ENCODE peak calls at places on chromosomes 5 and 9, in seven cellular contexts. One of them, this sample, is unnamed.

GRCh38 chr5:83718195-83718825 is 2.3 kb downstream of the HAPLN1 start:
- DNase-seq in heart right ventricle: no peak
- DNase-seq in left ventricle myocardium inferior: no peak
- DNase-seq in H1: no peak
- DNase-seq in astrocyte of the spinal cord: peak; percentile 78
- DNase-seq in PC-9: peak; percentile 52
- DNase-seq in OCI-LY7: peak; percentile 66
- DNase-seq in this sample: peak; percentile 86

GRCh38 chr9:86601697-86602096 is 247.5 kb upstream of the TUT7 start:
- DNase-seq in heart right ventricle: no peak
- DNase-seq in left ventricle myocardium inferior: no peak
- DNase-seq in H1: no peak
- DNase-seq in astrocyte of the spinal cord: peak; percentile 5
- DNase-seq in PC-9: no peak
- DNase-seq in OCI-LY7: no peak
- DNase-seq in this sample: no peak

GRCh38 chr5:161544350-161544765 is 2.2 kb downstream of the GABRB2 start:
- DNase-seq in heart right ventricle: no peak
- DNase-seq in left ventricle myocardium inferior: no peak
- DNase-seq in H1: peak; percentile 76
- DNase-seq in astrocyte of the spinal cord: peak; percentile 46
- DNase-seq in PC-9: no peak
- DNase-seq in OCI-LY7: peak; percentile 76
- DNase-seq in this sample: peak; percentile 44

GRCh38 chr9:13933268-13933656 is 380.7 kb downstream of the NFIB start:
- DNase-seq in heart right ventricle: no peak
- DNase-seq in left ventricle myocardium inferior: no peak
- DNase-seq in H1: no peak
- DNase-seq in astrocyte of the spinal cord: no peak
- DNase-seq in PC-9: no peak
- DNase-seq in OCI-LY7: no peak
- DNase-seq in this sample: no peak

GRCh38 chr9:38289486-38290275 is 102.8 kb upstream of the ALDH1B1 start:
- DNase-seq in heart right ventricle: no peak
- DNase-seq in left ventricle myocardium inferior: no peak
- DNase-seq in H1: no peak
- DNase-seq in astrocyte of the spinal cord: no peak
- DNase-seq in PC-9: no peak
- DNase-seq in OCI-LY7: no peak
- DNase-seq in this sample: no peak

GRCh38 chr5:12615141-12615820 is 711.0 kb upstream of the CTNND2 start:
- DNase-seq in heart right ventricle: no peak
- DNase-seq in left ventricle myocardium inferior: no peak
- DNase-seq in H1: no peak
- DNase-seq in astrocyte of the spinal cord: peak; percentile 2
- DNase-seq in PC-9: no peak
- DNase-seq in OCI-LY7: no peak
- DNase-seq in this sample: no peak

GRCh38 chr9:88005146-88005750 is 30.9 kb upstream of the CDK20 start:
- DNase-seq in heart right ventricle: no peak
- DNase-seq in left ventricle myocardium inferior: no peak
- DNase-seq in H1: no peak
- DNase-seq in astrocyte of the spinal cord: no peak
- DNase-seq in PC-9: no peak
- DNase-seq in OCI-LY7: no peak
- DNase-seq in this sample: peak; percentile 56

GRCh38 chr5:33343661-33344327 is 97.0 kb upstream of the TARS1 start:
- DNase-seq in heart right ventricle: no peak
- DNase-seq in left ventricle myocardium inferior: no peak
- DNase-seq in H1: no peak
- DNase-seq in astrocyte of the spinal cord: peak; percentile 86
- DNase-seq in PC-9: peak; percentile 56
- DNase-seq in OCI-LY7: no peak
- DNase-seq in this sample: peak; percentile 96

GRCh38 chr5:172858990-172859811 is 25.1 kb downstream of the ERGIC1 start:
- DNase-seq in heart right ventricle: peak; percentile 78
- DNase-seq in left ventricle myocardium inferior: peak; percentile 87
- DNase-seq in H1: no peak
- DNase-seq in astrocyte of the spinal cord: peak; percentile 74
- DNase-seq in PC-9: peak; percentile 95
- DNase-seq in OCI-LY7: no peak
- DNase-seq in this sample: peak; percentile 86

GRCh38 chr9:136791466-136792276 is 527 bp downstream of the TMEM141 start:
- DNase-seq in heart right ventricle: peak; percentile 60
- DNase-seq in left ventricle myocardium inferior: peak; percentile 40
- DNase-seq in H1: peak; percentile 91
- DNase-seq in astrocyte of the spinal cord: peak; percentile 12
- DNase-seq in PC-9: peak; percentile 81
- DNase-seq in OCI-LY7: peak; percentile 72
- DNase-seq in this sample: no peak

GRCh38 chr5:27815061-27815460 is 776.7 kb upstream of the CDH9 start:
- DNase-seq in heart right ventricle: no peak
- DNase-seq in left ventricle myocardium inferior: no peak
- DNase-seq in H1: no peak
- DNase-seq in astrocyte of the spinal cord: no peak
- DNase-seq in PC-9: no peak
- DNase-seq in OCI-LY7: no peak
- DNase-seq in this sample: no peak

GRCh38 chr9:17185630-17186029 is 50.8 kb downstream of the CNTLN start:
- DNase-seq in heart right ventricle: no peak
- DNase-seq in left ventricle myocardium inferior: no peak
- DNase-seq in H1: no peak
- DNase-seq in astrocyte of the spinal cord: no peak
- DNase-seq in PC-9: no peak
- DNase-seq in OCI-LY7: no peak
- DNase-seq in this sample: no peak

GRCh38 chr5:120396186-120396585 is 67.9 kb upstream of the PRR16 start:
- DNase-seq in heart right ventricle: no peak
- DNase-seq in left ventricle myocardium inferior: no peak
- DNase-seq in H1: no peak
- DNase-seq in astrocyte of the spinal cord: peak; percentile 61
- DNase-seq in PC-9: no peak
- DNase-seq in OCI-LY7: no peak
- DNase-seq in this sample: peak; percentile 39

GRCh38 chr9:133700861-133701320 is 37.3 kb downstream of the SARDH start:
- DNase-seq in heart right ventricle: no peak
- DNase-seq in left ventricle myocardium inferior: no peak
- DNase-seq in H1: no peak
- DNase-seq in astrocyte of the spinal cord: peak; percentile 21
- DNase-seq in PC-9: no peak
- DNase-seq in OCI-LY7: peak; percentile 58
- DNase-seq in this sample: no peak

GRCh38 chr5:174176511-174176910 is 131.0 kb downstream of the NSG2 start:
- DNase-seq in heart right ventricle: no peak
- DNase-seq in left ventricle myocardium inferior: no peak
- DNase-seq in H1: peak; percentile 31
- DNase-seq in astrocyte of the spinal cord: no peak
- DNase-seq in PC-9: no peak
- DNase-seq in OCI-LY7: no peak
- DNase-seq in this sample: no peak

GRCh38 chr5:2739360-2740050 is 12.0 kb downstream of the IRX2 start:
- DNase-seq in heart right ventricle: no peak
- DNase-seq in left ventricle myocardium inferior: no peak
- DNase-seq in H1: peak; percentile 79
- DNase-seq in astrocyte of the spinal cord: peak; percentile 45
- DNase-seq in PC-9: no peak
- DNase-seq in OCI-LY7: no peak
- DNase-seq in this sample: peak; percentile 9

GRCh38 chr9:126608551-126608950 is 5.2 kb upstream of the LMX1B start:
- DNase-seq in heart right ventricle: no peak
- DNase-seq in left ventricle myocardium inferior: no peak
- DNase-seq in H1: no peak
- DNase-seq in astrocyte of the spinal cord: no peak
- DNase-seq in PC-9: no peak
- DNase-seq in OCI-LY7: no peak
- DNase-seq in this sample: no peak

GRCh38 chr9:83062653-83063527 is at the start of gene RASEF:
- DNase-seq in heart right ventricle: peak; percentile 22
- DNase-seq in left ventricle myocardium inferior: no peak
- DNase-seq in H1: peak; percentile 84
- DNase-seq in astrocyte of the spinal cord: peak; percentile 42
- DNase-seq in PC-9: peak; percentile 84
- DNase-seq in OCI-LY7: no peak
- DNase-seq in this sample: no peak

GRCh38 chr5:36944607-36945225 is 68.1 kb downstream of the NIPBL start:
- DNase-seq in heart right ventricle: no peak
- DNase-seq in left ventricle myocardium inferior: no peak
- DNase-seq in H1: no peak
- DNase-seq in astrocyte of the spinal cord: peak; percentile 76
- DNase-seq in PC-9: peak; percentile 67
- DNase-seq in OCI-LY7: peak; percentile 74
- DNase-seq in this sample: peak; percentile 85

GRCh38 chr9:135186248-135187164 is 99.0 kb downstream of the OLFM1 start:
- DNase-seq in heart right ventricle: peak; percentile 26
- DNase-seq in left ventricle myocardium inferior: peak; percentile 29
- DNase-seq in H1: no peak
- DNase-seq in astrocyte of the spinal cord: no peak
- DNase-seq in PC-9: no peak
- DNase-seq in OCI-LY7: no peak
- DNase-seq in this sample: no peak

GRCh38 chr5:111129938-111130337 is 37.8 kb downstream of the WDR36 start:
- DNase-seq in heart right ventricle: no peak
- DNase-seq in left ventricle myocardium inferior: no peak
- DNase-seq in H1: no peak
- DNase-seq in astrocyte of the spinal cord: peak; percentile 14
- DNase-seq in PC-9: no peak
- DNase-seq in OCI-LY7: no peak
- DNase-seq in this sample: peak; percentile 57

GRCh38 chr9:101495810-101496209 is 37.8 kb upstream of the RNF20 start:
- DNase-seq in heart right ventricle: no peak
- DNase-seq in left ventricle myocardium inferior: no peak
- DNase-seq in H1: no peak
- DNase-seq in astrocyte of the spinal cord: peak; percentile 46
- DNase-seq in PC-9: no peak
- DNase-seq in OCI-LY7: no peak
- DNase-seq in this sample: no peak

GRCh38 chr5:78706825-78707224 is 58.3 kb upstream of the LHFPL2 start:
- DNase-seq in heart right ventricle: no peak
- DNase-seq in left ventricle myocardium inferior: no peak
- DNase-seq in H1: no peak
- DNase-seq in astrocyte of the spinal cord: peak; percentile 31
- DNase-seq in PC-9: no peak
- DNase-seq in OCI-LY7: no peak
- DNase-seq in this sample: peak; percentile 45

GRCh38 chr9:78368236-78368635 is 71.3 kb downstream of the PSAT1 start:
- DNase-seq in heart right ventricle: no peak
- DNase-seq in left ventricle myocardium inferior: no peak
- DNase-seq in H1: no peak
- DNase-seq in astrocyte of the spinal cord: no peak
- DNase-seq in PC-9: no peak
- DNase-seq in OCI-LY7: no peak
- DNase-seq in this sample: no peak

GRCh38 chr9:11233693-11234092 is 620.9 kb upstream of the PTPRD start:
- DNase-seq in heart right ventricle: no peak
- DNase-seq in left ventricle myocardium inferior: no peak
- DNase-seq in H1: no peak
- DNase-seq in astrocyte of the spinal cord: no peak
- DNase-seq in PC-9: no peak
- DNase-seq in OCI-LY7: no peak
- DNase-seq in this sample: no peak

DNA sequence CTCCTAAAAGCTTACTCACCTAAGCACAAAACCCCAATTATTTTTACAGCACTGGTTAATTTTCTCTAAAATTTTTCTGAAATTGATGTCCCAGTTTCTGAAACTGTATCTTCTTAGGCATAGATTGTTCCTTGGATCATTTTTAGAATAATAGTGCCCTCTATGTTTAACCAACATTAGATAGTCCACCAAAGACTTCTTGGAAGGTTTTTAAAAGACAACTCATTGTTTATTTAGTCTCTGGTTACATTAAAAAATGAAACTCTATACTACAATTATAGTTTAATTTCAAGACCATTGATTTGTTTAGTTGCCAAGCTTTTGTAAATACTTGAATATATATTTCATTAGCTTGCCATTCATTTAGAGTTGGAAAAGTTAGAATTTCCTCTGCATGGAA is 990.6 kb downstream of the TLE1 start:
- DNase-seq in heart right ventricle: no peak
- DNase-seq in left ventricle myocardium inferior: no peak
- DNase-seq in H1: no peak
- DNase-seq in astrocyte of the spinal cord: peak; percentile 18
- DNase-seq in PC-9: no peak
- DNase-seq in OCI-LY7: no peak
- DNase-seq in this sample: peak; percentile 2
- TF ChIP-seq CTCF in heart right ventricle: no peak
- TF ChIP-seq CTCF in left ventricle myocardium inferior: no peak
- TF ChIP-seq CTCF in H1: no peak
- TF ChIP-seq CTCF in astrocyte of the spinal cord: no peak
- TF ChIP-seq CTCF in PC-9: no peak
- TF ChIP-seq CTCF in OCI-LY7: no peak
- TF ChIP-seq CTCF in this sample: no peak

GRCh38 chr5:157651011-157651611 is 1.1 kb downstream of the SOX30 start:
- DNase-seq in heart right ventricle: no peak
- DNase-seq in left ventricle myocardium inferior: no peak
- DNase-seq in H1: no peak
- DNase-seq in astrocyte of the spinal cord: no peak
- DNase-seq in PC-9: no peak
- DNase-seq in OCI-LY7: no peak
- DNase-seq in this sample: no peak
- H3K4me3 ChIP-seq in heart right ventricle: peak overlapping the region; percentile 53
- H3K4me3 ChIP-seq in left ventricle myocardium inferior: peak overlapping the region; percentile 66
- H3K4me3 ChIP-seq in H1: no peak overlapping the region
- H3K4me3 ChIP-seq in astrocyte of the spinal cord: no peak overlapping the region
- H3K4me3 ChIP-seq in PC-9: no peak overlapping the region
- H3K4me3 ChIP-seq in OCI-LY7: no peak overlapping the region
- H3K4me3 ChIP-seq in this sample: no peak overlapping the region

GRCh38 chr9:3244963-3245653 is 280.7 kb downstream of the RFX3 start:
- DNase-seq in heart right ventricle: no peak
- DNase-seq in left ventricle myocardium inferior: no peak
- DNase-seq in H1: no peak
- DNase-seq in astrocyte of the spinal cord: no peak
- DNase-seq in PC-9: no peak
- DNase-seq in OCI-LY7: peak; percentile 4
- DNase-seq in this sample: no peak

GRCh38 chr9:3243676-3244075 is 282.1 kb downstream of the RFX3 start:
- DNase-seq in heart right ventricle: no peak
- DNase-seq in left ventricle myocardium inferior: no peak
- DNase-seq in H1: no peak
- DNase-seq in astrocyte of the spinal cord: no peak
- DNase-seq in PC-9: no peak
- DNase-seq in OCI-LY7: no peak
- DNase-seq in this sample: no peak

GRCh38 chr9:3247211-3247610 is 278.6 kb downstream of the RFX3 start:
- DNase-seq in heart right ventricle: no peak
- DNase-seq in left ventricle myocardium inferior: no peak
- DNase-seq in H1: no peak
- DNase-seq in astrocyte of the spinal cord: no peak
- DNase-seq in PC-9: no peak
- DNase-seq in OCI-LY7: no peak
- DNase-seq in this sample: no peak

GRCh38 chr9:3241290-3241689 is 284.5 kb downstream of the RFX3 start:
- DNase-seq in heart right ventricle: no peak
- DNase-seq in left ventricle myocardium inferior: no peak
- DNase-seq in H1: no peak
- DNase-seq in astrocyte of the spinal cord: peak; percentile 66
- DNase-seq in PC-9: no peak
- DNase-seq in OCI-LY7: no peak
- DNase-seq in this sample: peak; percentile 16

GRCh38 chr9:3246231-3246630 is 279.6 kb downstream of the RFX3 start:
- DNase-seq in heart right ventricle: no peak
- DNase-seq in left ventricle myocardium inferior: no peak
- DNase-seq in H1: no peak
- DNase-seq in astrocyte of the spinal cord: no peak
- DNase-seq in PC-9: no peak
- DNase-seq in OCI-LY7: no peak
- DNase-seq in this sample: no peak
- TF ChIP-seq CTCF in heart right ventricle: no peak
- TF ChIP-seq CTCF in left ventricle myocardium inferior: no peak
- TF ChIP-seq CTCF in H1: no peak
- TF ChIP-seq CTCF in astrocyte of the spinal cord: no peak
- TF ChIP-seq CTCF in PC-9: no peak
- TF ChIP-seq CTCF in OCI-LY7: no peak
- TF ChIP-seq CTCF in this sample: no peak

GRCh38 chr9:92716557-92716956 is 46.6 kb upstream of the IPPK start:
- DNase-seq in heart right ventricle: peak; percentile 76
- DNase-seq in left ventricle myocardium inferior: peak; percentile 66
- DNase-seq in H1: peak; percentile 100
- DNase-seq in astrocyte of the spinal cord: peak; percentile 29
- DNase-seq in PC-9: no peak
- DNase-seq in OCI-LY7: peak; percentile 80
- DNase-seq in this sample: peak; percentile 46
- H3K4me3 ChIP-seq in heart right ventricle: no peak overlapping the region
- H3K4me3 ChIP-seq in left ventricle myocardium inferior: no peak overlapping the region
- H3K4me3 ChIP-seq in H1: no peak overlapping the region
- H3K4me3 ChIP-seq in astrocyte of the spinal cord: no peak overlapping the region
- H3K4me3 ChIP-seq in PC-9: no peak overlapping the region
- H3K4me3 ChIP-seq in OCI-LY7: peak overlapping the region; percentile 33
- H3K4me3 ChIP-seq in this sample: no peak overlapping the region

This sample was measured in fibroblast of the aortic adventitia.